ENCODE peak calls at places on chromosomes 5 and 9, in ten cellular contexts. A, X, P, H, W, N, L, S, R and C are unnamed samples.

GRCh38 chr9:137391411-137391754 is 31.6 kb downstream of the EXD3 start:
- DNase-seq in A (peak), X (no peak), P (peak), H (no peak), W (no peak), N (no peak), L (no peak), S (no peak), R (peak), C (no peak)

GRCh38 chr5:6745706-6746217 is 32.5 kb downstream of the TENT4A start:
- DNase-seq in A (no peak), X (peak), P (peak), H (peak), W (peak), N (peak), L (no peak), S (peak), R (no peak), C (no peak)

GRCh38 chr9:78121488-78121887 is 89.9 kb upstream of the GNAQ start:
- DNase-seq in A (peak), X (peak), P (peak), H (peak), W (peak), N (peak), L (peak), S (peak), R (no peak), C (no peak)

GRCh38 chr5:160262665-160263064 is 33.4 kb downstream of the FABP6 start:
- DNase-seq in A (no peak), X (no peak), P (peak), H (no peak), W (no peak), N (no peak), L (no peak), S (no peak), R (no peak), C (no peak)

GRCh38 chr5:176405656-176406435 is 10.5 kb downstream of the CLTB start:
- DNase-seq in A (no peak), X (no peak), P (peak), H (no peak), W (no peak), N (no peak), L (peak), S (no peak), R (no peak), C (no peak)

GRCh38 chr9:97577051-97577450 is 56.1 kb downstream of the TSTD2 start:
- DNase-seq in A (no peak), X (no peak), P (peak), H (no peak), W (no peak), N (peak), L (peak), S (no peak), R (no peak), C (no peak)

GRCh38 chr5:74953961-74954720 is 88.0 kb upstream of the FAM169A start:
- DNase-seq in A (no peak), X (no peak), P (no peak), H (no peak), W (peak), N (no peak), L (no peak), S (no peak), R (no peak), C (no peak)

GRCh38 chr9:101029300-101030021 is 934 bp downstream of the PLPPR1 start:
- DNase-seq in A (no peak), X (no peak), P (no peak), H (no peak), W (no peak), N (no peak), L (no peak), S (no peak), R (peak), C (no peak)

GRCh38 chr9:109448223-109448622 is 49.9 kb downstream of the PTPN3 start:
- DNase-seq in A (no peak), X (no peak), P (no peak), H (no peak), W (no peak), N (no peak), L (no peak), S (no peak), R (no peak), C (no peak)

DNA sequence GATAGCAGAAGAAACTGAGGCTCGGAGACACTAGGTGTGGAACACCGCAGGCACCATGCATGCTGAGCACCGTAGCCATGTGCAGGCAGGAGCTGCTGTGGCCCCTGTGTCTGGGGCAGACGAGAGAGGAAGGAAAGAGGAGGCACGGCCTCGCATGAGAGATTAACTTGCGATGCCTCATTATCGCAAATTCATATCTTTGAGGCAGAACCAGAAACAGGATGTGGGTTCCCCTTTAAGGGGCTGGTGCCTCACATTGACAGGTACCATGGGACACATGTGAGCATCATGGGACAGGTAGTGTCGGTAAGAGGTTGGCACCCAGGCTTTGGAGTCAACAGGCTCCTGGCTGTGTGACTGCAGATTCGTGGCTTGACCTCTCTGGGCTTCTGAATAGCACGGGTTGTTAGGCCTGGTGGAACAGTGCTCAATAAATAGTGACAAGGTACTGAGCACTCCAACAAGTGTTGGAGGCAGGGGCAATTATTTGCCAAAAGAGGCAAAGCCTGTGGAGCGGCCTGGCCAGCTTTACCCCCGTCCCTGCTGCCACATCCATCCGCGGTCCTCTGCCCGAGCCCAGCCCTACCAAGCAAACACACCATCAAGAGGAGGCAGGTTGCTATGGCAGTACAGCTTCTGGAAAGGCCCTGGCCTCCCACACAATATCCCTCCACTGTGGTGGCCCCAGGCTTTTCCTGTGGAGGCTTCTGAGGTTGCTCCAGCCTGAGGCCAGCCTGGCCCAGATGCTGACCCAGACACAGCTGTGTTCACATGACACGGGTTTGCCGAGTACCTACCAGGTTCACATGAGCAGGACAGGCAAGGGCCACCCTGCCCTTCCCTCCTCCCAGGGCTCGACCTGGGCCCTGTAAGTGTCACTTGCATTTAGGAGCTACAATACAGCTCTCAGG is 40.6 kb downstream of the NAIF1 start:
- DNase-seq in A (peak), X (no peak), P (peak), H (no peak), W (no peak), N (no peak), L (no peak), S (peak), R (no peak), C (no peak)
- TF ChIP-seq POLR2A in A (no peak), X (no peak), P (peak), H (no peak), W (no peak), N (no peak), L (no peak), S (no peak), R (peak), C (no peak)

GRCh38 chr9:76604171-76604570 is 145.2 kb downstream of the GCNT1 start:
- DNase-seq in A (no peak), X (no peak), P (no peak), H (no peak), W (no peak), N (no peak), L (no peak), S (no peak), R (no peak), C (no peak)

GRCh38 chr9:76603448-76603895 is 144.5 kb downstream of the GCNT1 start:
- DNase-seq in A (no peak), X (no peak), P (no peak), H (no peak), W (no peak), N (no peak), L (no peak), S (no peak), R (no peak), C (no peak)

GRCh38 chr9:76602191-76602590 is 143.2 kb downstream of the GCNT1 start:
- DNase-seq in A (no peak), X (no peak), P (no peak), H (no peak), W (no peak), N (no peak), L (no peak), S (no peak), R (no peak), C (no peak)

GRCh38 chr9:76607730-76608475 is 148.9 kb downstream of the GCNT1 start:
- DNase-seq in A (no peak), X (no peak), P (no peak), H (no peak), W (no peak), N (no peak), L (no peak), S (no peak), R (no peak), C (no peak)

GRCh38 chr9:76605271-76605670 is 146.3 kb downstream of the GCNT1 start:
- DNase-seq in A (no peak), X (no peak), P (no peak), H (no peak), W (no peak), N (no peak), L (no peak), S (no peak), R (no peak), C (no peak)
- TF ChIP-seq EP300 in A (no peak), X (no peak), P (no peak), H (no peak), W (no peak), N (no peak), L (no peak), S (no peak), R (no peak), C (no peak)

GRCh38 chr5:136446565-136446964 is 81.2 kb upstream of the TRPC7 start:
- DNase-seq in A (no peak), X (no peak), P (no peak), H (no peak), W (peak), N (no peak), L (no peak), S (no peak), R (no peak), C (no peak)
- TF ChIP-seq CTCF in A (no peak), X (no peak), P (no peak), H (no peak), W (peak), N (no peak), L (no peak), S (no peak), R (no peak), C (no peak)

DNA sequence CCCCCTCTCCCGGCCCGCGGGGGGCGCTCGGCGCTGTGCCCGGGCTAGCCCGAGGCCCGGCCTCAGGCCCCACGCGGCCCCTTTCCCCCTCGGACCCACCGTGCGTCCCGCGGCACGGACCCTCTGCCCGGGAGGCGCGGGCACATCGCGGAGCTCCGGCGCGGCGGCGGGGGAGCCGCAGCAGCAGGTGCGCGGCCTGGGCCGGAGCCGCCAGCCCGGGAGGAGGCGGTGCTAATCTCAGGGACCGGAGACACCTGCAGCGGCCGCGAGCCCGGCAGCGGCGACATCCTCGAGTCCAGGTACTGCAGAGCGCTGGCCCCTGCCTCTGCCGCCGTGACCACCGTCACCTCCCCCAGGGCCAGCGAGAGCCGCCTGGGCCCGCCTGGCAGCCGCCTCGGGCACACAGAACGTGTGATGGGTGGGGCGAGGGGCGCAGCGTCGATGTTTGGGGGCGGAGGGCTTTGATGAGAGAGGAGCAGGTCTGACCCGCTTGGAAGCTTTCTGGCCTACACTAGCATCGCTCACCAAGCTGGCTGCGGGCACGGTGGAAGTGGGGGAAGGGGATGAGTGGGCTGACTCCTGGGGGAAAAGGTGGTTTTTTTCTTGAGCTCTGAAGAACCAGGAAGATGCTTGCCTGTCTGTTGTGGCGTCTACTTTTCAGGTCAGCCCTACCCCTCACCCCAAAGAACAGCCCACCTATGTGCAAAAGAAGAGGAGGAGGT is 524 bp downstream of the CYFIP2 start:
- DNase-seq in A (peak), X (peak), P (peak), H (no peak), W (no peak), N (peak), L (no peak), S (no peak), R (peak), C (peak)
- TF ChIP-seq POLR2A in A (no peak), X (no peak), P (no peak), H (no peak), W (no peak), N (no peak), L (no peak), S (no peak), R (no peak), C (no peak)

GRCh38 chr5:55320571-55320970 is 12.8 kb downstream of the MTREX start:
- DNase-seq in A (no peak), X (no peak), P (no peak), H (no peak), W (no peak), N (no peak), L (no peak), S (no peak), R (no peak), C (no peak)

GRCh38 chr5:55319481-55319880 is 11.7 kb downstream of the MTREX start:
- DNase-seq in A (no peak), X (no peak), P (no peak), H (no peak), W (no peak), N (no peak), L (no peak), S (no peak), R (no peak), C (no peak)

GRCh38 chr5:55324006-55324405 is 16.2 kb downstream of the MTREX start:
- DNase-seq in A (no peak), X (no peak), P (no peak), H (no peak), W (peak), N (no peak), L (no peak), S (no peak), R (no peak), C (no peak)

GRCh38 chr5:55327281-55327680 is 19.5 kb downstream of the MTREX start:
- DNase-seq in A (no peak), X (no peak), P (no peak), H (no peak), W (no peak), N (no peak), L (no peak), S (no peak), R (no peak), C (no peak)

DNA sequence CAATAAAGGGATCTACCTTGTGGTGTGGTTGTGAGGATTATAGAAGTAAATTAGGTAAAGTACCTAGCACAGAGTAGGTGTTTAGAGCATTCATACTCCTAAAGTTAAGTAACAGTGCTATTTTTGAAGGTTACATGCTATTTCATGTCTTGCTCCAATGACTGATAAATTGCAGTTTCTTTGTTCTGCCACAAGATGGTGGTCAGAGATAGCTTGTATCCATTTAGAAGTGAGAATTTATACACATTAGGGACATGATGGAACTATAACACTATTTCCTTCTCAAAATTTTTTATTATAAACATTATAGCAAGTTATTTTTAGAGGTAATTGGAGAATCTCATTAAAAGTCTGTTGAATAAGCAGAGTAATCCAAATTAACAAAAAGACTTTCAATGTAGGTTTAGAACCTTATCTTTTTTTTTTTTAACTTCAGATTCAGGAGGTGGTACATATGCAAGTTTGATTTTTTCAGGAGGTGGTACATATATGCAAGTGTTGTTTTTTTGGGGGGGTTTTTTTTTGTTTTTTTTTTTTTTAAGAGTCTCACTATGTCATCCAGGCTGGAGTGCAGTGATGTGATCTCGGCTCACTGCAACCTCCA is 17.1 kb downstream of the MTREX start:
- DNase-seq in A (no peak), X (peak), P (no peak), H (no peak), W (peak), N (no peak), L (no peak), S (no peak), R (no peak), C (no peak)
- TF ChIP-seq EP300 in A (no peak), X (no peak), P (no peak), H (no peak), W (no peak), N (no peak), L (no peak), S (no peak), R (no peak), C (no peak)

DNA sequence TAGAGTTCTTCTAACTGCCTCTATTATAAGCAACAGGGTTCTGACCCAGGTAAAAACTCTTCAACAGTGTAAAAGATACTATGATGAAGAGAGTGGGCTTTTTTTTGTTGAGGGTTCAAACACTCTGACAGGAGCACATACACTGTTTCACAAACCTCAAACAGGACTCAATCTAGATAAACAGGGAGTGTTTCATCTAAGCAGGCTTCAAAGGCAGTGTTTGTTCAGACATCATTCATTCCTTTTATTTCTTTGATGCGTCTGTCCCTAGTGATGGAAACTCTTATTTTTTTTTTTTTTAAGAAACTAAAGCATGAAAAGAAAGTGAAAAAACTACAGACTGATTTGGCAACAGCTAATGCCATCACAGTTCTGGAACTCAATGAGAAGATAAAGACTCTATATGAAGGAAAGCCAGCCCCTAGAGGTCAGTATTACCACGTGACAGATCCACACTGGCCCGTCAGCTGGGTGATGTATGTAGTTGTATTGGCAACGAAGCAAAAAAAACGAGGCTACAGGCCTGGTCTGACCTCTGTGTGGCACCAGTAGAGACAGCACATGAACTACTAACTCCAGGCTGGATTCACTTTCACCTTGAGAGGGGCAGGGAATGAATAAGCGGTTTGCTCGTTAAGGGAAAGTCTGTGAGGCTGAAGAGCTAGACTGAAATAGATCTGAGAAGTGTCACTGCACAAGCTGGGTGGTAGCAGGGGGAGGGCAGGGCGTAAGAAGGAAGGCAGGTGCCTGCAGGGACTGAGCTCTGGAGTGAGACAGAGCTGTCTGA is 172.2 kb downstream of the CCDC192 start:
- DNase-seq in A (peak), X (peak), P (peak), H (no peak), W (peak), N (no peak), L (no peak), S (no peak), R (no peak), C (no peak)
- TF ChIP-seq CTCF in A (no peak), X (peak), P (peak), H (no peak), W (peak), N (no peak), L (no peak), S (no peak), R (no peak), C (peak)

DNA sequence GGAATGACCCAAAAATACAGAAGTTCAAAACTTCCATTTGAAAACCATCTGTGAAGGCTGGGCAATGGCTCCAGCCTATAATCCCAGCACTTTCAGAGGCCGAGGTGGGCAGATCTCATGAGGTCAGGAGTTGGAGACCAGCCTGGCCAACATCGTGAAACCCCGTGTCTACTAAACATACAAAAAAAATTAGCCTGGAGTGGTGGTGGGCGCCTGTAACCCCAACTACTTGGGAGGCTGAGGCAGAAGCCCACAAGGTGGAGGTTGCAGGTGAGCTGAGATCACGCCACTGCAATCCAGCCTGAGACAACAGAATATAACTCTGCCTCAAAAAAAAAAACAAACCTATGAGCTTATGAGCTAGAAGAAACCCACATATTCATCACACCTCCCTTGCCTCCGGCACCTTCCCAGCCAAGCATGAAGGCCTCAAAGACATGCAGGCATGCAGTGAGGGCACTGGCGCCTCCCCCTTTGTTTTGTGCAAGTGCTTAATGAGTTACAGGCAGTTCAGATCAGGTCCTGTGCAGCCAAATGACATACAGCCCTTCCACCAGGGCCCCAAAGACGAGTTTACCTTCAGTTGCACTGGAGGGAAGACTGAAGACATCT is 9.9 kb downstream of the HNRNPH1 start:
- DNase-seq in A (no peak), X (no peak), P (no peak), H (peak), W (no peak), N (no peak), L (peak), S (no peak), R (no peak), C (no peak)
- TF ChIP-seq POLR2A in A (no peak), X (no peak), P (no peak), H (no peak), W (peak), N (no peak), L (no peak), S (no peak), R (no peak), C (no peak)